ENCODE peak calls at places on chromosomes 2 and 18, in four cellular contexts. N is IMR-90, I is K562, L is GM12878. Q is an unnamed sample.

GRCh38 chr2:96527052-96527964 is 9.2 kb upstream of the ARID5A start:
- DNase-seq in N (peak), L (no peak), I (no peak), Q (peak)

GRCh38 chr2:26740890-26741302 is 23.2 kb upstream of the SLC35F6 start:
- DNase-seq in I (peak), N (peak), L (no peak), Q (peak)

GRCh38 chr2:239723486-239724193 is 301.5 kb downstream of the NDUFA10 start:
- DNase-seq in L (no peak), N (no peak), I (no peak), Q (no peak)

GRCh38 chr18:45617284-45617683 is 2.0 kb downstream of the SLC14A2 start:
- DNase-seq in N (peak), I (no peak), L (no peak), Q (peak)

GRCh38 chr2:37000273-37000780 is 34.0 kb upstream of the STRN start:
- DNase-seq in L (no peak), I (no peak), N (peak), Q (no peak)

GRCh38 chr2:152376385-152376784 is 41.4 kb downstream of the FMNL2 start:
- DNase-seq in L (no peak), I (no peak), N (no peak), Q (no peak)

GRCh38 chr2:71804251-71804650 is 343.4 kb downstream of the CYP26B1 start:
- DNase-seq in I (no peak), L (no peak), N (no peak), Q (no peak)

GRCh38 chr2:98541906-98542305 is 66.4 kb downstream of the COA5 start:
- DNase-seq in L (no peak), I (no peak), N (no peak), Q (peak)

GRCh38 chr2:168130302-168130701 is 117.1 kb downstream of the STK39 start:
- DNase-seq in I (no peak), L (no peak), N (no peak), Q (no peak)

GRCh38 chr2:156476021-156476420 is 39.8 kb downstream of the GPD2 start:
- DNase-seq in I (no peak), N (no peak), L (no peak), Q (no peak)

GRCh38 chr18:71020342-71021096 is 731.7 kb downstream of the SOCS6 start:
- DNase-seq in N (peak), I (no peak), L (no peak), Q (no peak)

GRCh38 chr2:71827973-71828372 is 319.7 kb downstream of the CYP26B1 start:
- DNase-seq in I (no peak), L (no peak), N (no peak), Q (no peak)

GRCh38 chr2:70385966-70386595 is 84.2 kb upstream of the FAM136A start:
- DNase-seq in L (no peak), I (peak), N (peak), Q (peak)

GRCh38 chr18:79972720-79973119 is 8.3 kb downstream of the HSBP1L1 start:
- DNase-seq in L (no peak), I (no peak), N (no peak), Q (no peak)

GRCh38 chr18:39772155-39772919 is 2182.7 kb upstream of the PIK3C3 start:
- DNase-seq in I (no peak), N (peak), L (no peak), Q (no peak)

GRCh38 chr2:168970860-168971650 is 60.1 kb downstream of the ABCB11 start:
- DNase-seq in L (no peak), N (no peak), I (no peak), Q (no peak)

GRCh38 chr2:69177063-69177771 is 164.2 kb downstream of the ANTXR1 start:
- DNase-seq in I (peak), N (peak), L (no peak), Q (peak)

GRCh38 chr18:59664329-59664728 is 32.9 kb downstream of the CCBE1 start:
- DNase-seq in L (no peak), I (no peak), N (peak), Q (no peak)

GRCh38 chr2:197304556-197305011 is 6.0 kb downstream of the ANKRD44 start:
- DNase-seq in L (no peak), I (no peak), N (no peak), Q (no peak)
- TF ChIP-seq RCOR1 in L (no peak), I (no peak), N (no peak), Q (no peak)

GRCh38 chr18:6413554-6414117 is 1.1 kb downstream of the L3MBTL4 start:
- DNase-seq in L (no peak), N (no peak), I (no peak), Q (peak)

GRCh38 chr18:6412933-6413472 is 1.7 kb downstream of the L3MBTL4 start:
- DNase-seq in L (no peak), N (no peak), I (no peak), Q (no peak)

GRCh38 chr18:6414118-6414722 is 491 bp downstream of the L3MBTL4 start:
- DNase-seq in N (no peak), L (no peak), I (no peak), Q (peak)

GRCh38 chr18:6411367-6411766 is 3.3 kb downstream of the L3MBTL4 start:
- DNase-seq in N (no peak), L (no peak), I (no peak), Q (no peak)

DNA sequence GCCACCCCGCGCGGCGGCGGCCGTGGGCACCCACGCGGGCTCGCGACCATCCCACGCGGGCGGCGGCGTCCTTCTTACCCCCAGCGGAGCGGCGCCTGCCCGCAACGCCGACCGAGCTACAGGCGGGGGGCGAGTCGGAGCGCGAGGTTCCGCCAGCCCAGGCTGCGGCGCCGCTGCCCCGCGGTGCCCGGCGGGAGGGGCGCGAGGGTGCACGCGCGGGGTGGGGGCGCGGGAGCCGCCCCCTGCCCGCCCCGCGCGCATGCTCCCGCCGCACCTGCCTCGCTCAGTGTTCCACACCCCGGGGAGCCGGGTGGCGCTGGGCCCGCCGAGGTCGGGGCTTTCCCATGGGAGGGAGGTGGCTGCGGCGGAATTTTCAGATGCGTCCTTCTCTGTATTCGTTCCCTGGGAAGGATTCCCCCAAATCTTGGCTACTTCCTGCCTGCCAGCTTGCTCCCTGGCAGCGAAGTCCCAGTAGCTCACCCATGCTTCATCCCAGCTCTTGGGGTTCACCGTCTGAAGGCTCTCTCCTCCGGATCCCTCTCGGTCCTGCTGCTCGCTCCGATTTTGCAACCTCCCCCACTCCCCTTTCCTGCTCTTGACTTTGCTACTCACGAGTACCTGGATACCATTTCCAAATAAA is at the start of gene L3MBTL4:
- DNase-seq in I (no peak), N (no peak), L (no peak), Q (peak)
- H3K9ac ChIP-seq in I (no peak), N (no peak), L (peak), Q (no peak)

GRCh38 chr2:232231514-232231913 is 147.0 kb upstream of the ALPP start:
- DNase-seq in N (no peak), L (no peak), I (no peak), Q (no peak)

GRCh38 chr2:232228332-232228731 is 150.2 kb upstream of the ALPP start:
- DNase-seq in I (no peak), L (no peak), N (no peak), Q (no peak)

GRCh38 chr2:232229917-232230310 is 148.6 kb upstream of the ALPP start:
- DNase-seq in L (no peak), I (no peak), N (no peak), Q (no peak)

GRCh38 chr2:232230557-232230956 is 148.0 kb upstream of the ALPP start:
- DNase-seq in N (peak), I (no peak), L (no peak), Q (no peak)

DNA sequence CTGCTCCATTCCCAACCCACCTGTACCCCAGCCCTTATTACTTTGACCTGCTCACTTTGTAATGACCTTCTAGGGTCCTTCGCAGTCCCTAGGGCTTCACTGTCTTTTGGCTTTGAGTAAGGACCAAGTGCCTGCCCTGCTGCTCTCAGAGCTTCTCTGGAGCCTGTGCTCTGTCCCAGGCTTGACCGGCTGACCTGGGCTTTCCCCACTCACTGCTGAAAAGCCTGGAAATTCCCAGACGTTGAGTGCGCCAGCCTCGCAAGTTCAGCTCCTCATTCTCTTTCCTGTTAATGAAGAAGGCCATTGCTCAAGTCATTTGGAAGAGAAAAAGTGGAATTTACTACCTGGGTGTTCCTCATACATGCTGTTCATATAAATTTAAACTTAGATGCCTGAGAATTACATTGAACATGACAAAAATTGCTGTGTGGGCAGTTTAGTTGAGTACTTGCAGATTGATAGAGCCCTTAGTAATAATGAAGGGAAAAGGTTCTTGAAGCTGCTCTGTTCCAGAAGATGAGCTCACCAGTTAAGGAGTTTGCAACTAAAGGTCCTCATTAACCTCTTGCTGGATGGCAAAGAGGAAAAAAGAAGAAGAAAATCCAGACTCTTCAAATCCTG is 149.1 kb upstream of the ALPP start:
- DNase-seq in L (no peak), I (no peak), N (peak), Q (no peak)
- TF ChIP-seq RCOR1 in L (no peak), I (no peak), N (no peak), Q (no peak)

GRCh38 chr2:159146930-159147666 is 139.4 kb downstream of the WDSUB1 start:
- DNase-seq in N (no peak), I (no peak), L (no peak), Q (no peak)

GRCh38 chr2:159148891-159149290 is 137.6 kb downstream of the WDSUB1 start:
- DNase-seq in L (no peak), I (no peak), N (no peak), Q (no peak)

GRCh38 chr2:159145745-159146359 is 140.7 kb downstream of the WDSUB1 start:
- DNase-seq in L (no peak), N (no peak), I (no peak), Q (no peak)

GRCh38 chr2:159147687-159148086 is 138.8 kb downstream of the WDSUB1 start:
- DNase-seq in N (no peak), L (no peak), I (no peak), Q (no peak)

GRCh38 chr2:159144776-159145614 is 141.5 kb downstream of the WDSUB1 start:
- DNase-seq in N (no peak), L (peak), I (no peak), Q (no peak)
- H3K9ac ChIP-seq in N (no peak), L (no peak), I (no peak), Q (no peak)

DNA sequence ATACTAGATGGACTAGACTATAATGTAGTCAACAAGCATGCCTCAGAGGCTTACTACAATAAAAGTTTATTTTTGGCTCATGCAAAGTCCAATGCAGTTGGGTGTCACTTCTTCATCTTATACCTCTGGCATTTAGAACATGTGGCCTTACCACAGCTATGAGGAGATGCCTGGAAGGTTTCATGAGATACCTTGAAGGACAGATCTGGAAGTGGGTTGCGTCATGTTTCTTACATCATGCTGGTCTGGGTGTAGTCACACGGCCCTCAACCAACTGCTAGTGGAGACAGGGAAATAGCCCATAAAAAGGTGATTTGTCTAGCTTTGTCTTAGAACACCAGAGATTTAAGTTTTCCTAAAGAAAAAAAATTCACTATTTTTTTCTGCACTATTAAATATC is 91.7 kb upstream of the MMADHC start:
- DNase-seq in L (no peak), N (peak), I (no peak), Q (no peak)
- TF ChIP-seq RCOR1 in L (no peak), N (no peak), I (no peak), Q (no peak)

GRCh38 chr18:26548144-26549102 is at the start of gene KCTD1:
- DNase-seq in L (no peak), I (no peak), N (peak), Q (peak)

GRCh38 chr18:26546170-26546874 is 2.0 kb downstream of the KCTD1 start:
- DNase-seq in N (no peak), L (no peak), I (no peak), Q (no peak)

GRCh38 chr18:26545737-26546136 is 2.6 kb downstream of the KCTD1 start:
- DNase-seq in L (no peak), N (no peak), I (no peak), Q (no peak)

GRCh38 chr18:26547302-26548143 is 830 bp downstream of the KCTD1 start:
- DNase-seq in I (no peak), L (no peak), N (peak), Q (peak)

GRCh38 chr18:26546875-26547301 is 1.5 kb downstream of the KCTD1 start:
- DNase-seq in N (no peak), L (no peak), I (no peak), Q (peak)
- H3K9ac ChIP-seq in N (no peak), L (no peak), I (no peak), Q (no peak)

GRCh38 chr2:176445831-176446433 is 176.7 kb downstream of the MTX2 start:
- DNase-seq in N (peak), I (no peak), L (no peak), Q (no peak)

GRCh38 chr2:176449852-176450251 is 180.6 kb downstream of the MTX2 start:
- DNase-seq in L (no peak), I (no peak), N (peak), Q (no peak)

GRCh38 chr2:176443941-176444340 is 174.7 kb downstream of the MTX2 start:
- DNase-seq in I (no peak), L (no peak), N (peak), Q (no peak)

GRCh38 chr2:176447616-176448015 is 178.4 kb downstream of the MTX2 start:
- DNase-seq in N (no peak), L (no peak), I (peak), Q (no peak)

GRCh38 chr2:176446718-176447414 is 177.6 kb downstream of the MTX2 start:
- DNase-seq in N (peak), L (no peak), I (no peak), Q (no peak)
- TF ChIP-seq RCOR1 in N (no peak), L (no peak), I (no peak), Q (no peak)